ENCODE peak calls at places on chromosome 21, in nine cellular contexts. P is transverse colon, O is ovary, Z is NB4, D is testis, Q is heart left ventricle, X is H54, U is adrenal gland, L is uterus. V is an unnamed sample.

GRCh38 chr21:25717491-25718139 is 17.1 kb downstream of the ATP5PF start:
- DNase-seq in Q (no peak), L (no peak), P (no peak), O (no peak), D (no peak), U (no peak), X (no peak), Z (peak), V (peak)

GRCh38 chr21:34215911-34216310 is 142.5 kb downstream of the MRPS6 start:
- DNase-seq in D (no peak), O (no peak), X (no peak), Q (no peak), L (no peak), Z (no peak), P (no peak), U (no peak), V (no peak)

GRCh38 chr21:42171091-42172053 is 47.6 kb upstream of the ABCG1 start:
- DNase-seq in U (peak), Z (no peak), Q (peak), D (peak), O (no peak), L (no peak), X (no peak), P (peak), V (no peak)

GRCh38 chr21:38950388-38951094 is 144.8 kb downstream of the ETS2 start:
- DNase-seq in O (no peak), L (no peak), U (no peak), Z (peak), P (peak), D (no peak), Q (no peak), X (no peak), V (no peak)

GRCh38 chr21:42302794-42303193 is 12.4 kb downstream of the TFF3 start:
- DNase-seq in Z (no peak), Q (no peak), D (no peak), X (no peak), L (no peak), P (peak), U (no peak), O (no peak), V (no peak)

GRCh38 chr21:44497641-44498243 is 42.3 kb downstream of the KRTAP10-1 start:
- DNase-seq in U (no peak), O (no peak), X (no peak), D (no peak), P (no peak), Z (peak), L (no peak), Q (no peak), V (no peak)

GRCh38 chr21:32611471-32611997 is 643 bp downstream of the CFAP298 start:
- DNase-seq in L (no peak), U (peak), P (peak), Z (peak), D (peak), O (no peak), X (peak), Q (no peak), V (peak)

GRCh38 chr21:25806053-25806452 is 71.3 kb downstream of the GABPA start:
- DNase-seq in Z (no peak), L (no peak), X (no peak), O (no peak), D (no peak), U (no peak), Q (no peak), P (no peak), V (no peak)

GRCh38 chr21:42047821-42048613 is 23.1 kb upstream of the UMODL1 start:
- DNase-seq in Z (peak), U (peak), L (peak), X (peak), O (peak), P (no peak), D (peak), Q (no peak), V (no peak)

GRCh38 chr21:45356653-45357435 is 48.1 kb upstream of the COL18A1 start:
- DNase-seq in Z (no peak), Q (peak), O (peak), D (no peak), L (no peak), P (no peak), U (no peak), X (no peak), V (no peak)

GRCh38 chr21:35150562-35151226 is 101.6 kb upstream of the RUNX1 start:
- DNase-seq in O (no peak), Z (no peak), X (no peak), L (no peak), D (no peak), P (no peak), Q (no peak), U (no peak), V (no peak)

GRCh38 chr21:40465382-40465781 is 381.6 kb downstream of the DSCAM start:
- DNase-seq in Z (no peak), L (no peak), D (no peak), P (no peak), Q (no peak), O (no peak), U (no peak), X (no peak), V (no peak)

GRCh38 chr21:39681845-39682244 is 63.1 kb upstream of the IGSF5 start:
- DNase-seq in Q (no peak), X (no peak), U (no peak), D (no peak), P (no peak), O (no peak), L (no peak), Z (no peak), V (no peak)

GRCh38 chr21:14773777-14774345 is 227.7 kb upstream of the SAMSN1 start:
- DNase-seq in Q (no peak), L (peak), P (peak), U (peak), O (no peak), Z (peak), X (peak), D (peak), V (peak)

GRCh38 chr21:45056505-45056904 is 17.9 kb upstream of the ADARB1 start:
- DNase-seq in Z (no peak), P (no peak), X (no peak), O (no peak), L (no peak), D (no peak), U (no peak), Q (no peak), V (no peak)

GRCh38 chr21:41666641-41667051 is 100.2 kb downstream of the RIPK4 start:
- DNase-seq in Q (no peak), U (no peak), X (no peak), O (no peak), D (no peak), L (no peak), Z (peak), P (no peak), V (no peak)

GRCh38 chr21:39911286-39911685 is 44.0 kb downstream of the PCP4 start:
- DNase-seq in O (no peak), P (no peak), X (no peak), D (no peak), L (no peak), U (no peak), Q (no peak), Z (no peak), V (no peak)

GRCh38 chr21:33750017-33750416 is 107.7 kb downstream of the ITSN1 start:
- DNase-seq in P (no peak), X (no peak), U (no peak), L (no peak), O (no peak), Q (no peak), Z (no peak), D (no peak), V (no peak)

GRCh38 chr21:45543710-45544448 is 1.6 kb upstream of the SLC19A1 start:
- DNase-seq in Q (peak), O (peak), U (peak), L (peak), Z (no peak), D (peak), P (no peak), X (no peak), V (no peak)

GRCh38 chr21:8990326-8991087 is 1530.9 kb upstream of the TPTE start:
- DNase-seq in L (no peak), O (no peak), Z (no peak), D (no peak), X (no peak), U (no peak), P (no peak), Q (no peak), V (no peak)

GRCh38 chr21:38567577-38568360 is 69.5 kb upstream of the ERG start:
- DNase-seq in Z (no peak), O (no peak), U (peak), L (no peak), D (no peak), X (no peak), P (no peak), Q (no peak), V (no peak)

GRCh38 chr21:15732290-15732995 is 2.7 kb downstream of the USP25 start:
- DNase-seq in D (peak), Z (peak), U (peak), L (no peak), P (no peak), X (peak), Q (no peak), O (no peak), V (peak)

GRCh38 chr21:46394819-46395152 is 63.9 kb upstream of the DIP2A start:
- DNase-seq in U (no peak), Q (peak), X (no peak), Z (no peak), D (peak), P (no peak), O (no peak), L (no peak), V (no peak)

GRCh38 chr21:25639922-25640670 is 1.0 kb downstream of the JAM2 start:
- DNase-seq in P (no peak), U (peak), L (peak), Z (no peak), X (peak), O (peak), Q (peak), D (peak), V (no peak)

GRCh38 chr21:35933466-35933865 is 126.9 kb downstream of the SETD4 start:
- DNase-seq in Z (peak), Q (no peak), X (peak), U (peak), O (peak), L (peak), D (peak), P (peak), V (no peak)

GRCh38 chr21:43361493-43362296 is 65.2 kb downstream of the SIK1 start:
- DNase-seq in P (peak), O (peak), Z (no peak), L (no peak), X (no peak), Q (no peak), D (peak), U (peak), V (no peak)

GRCh38 chr21:34613679-34614442 is 1.1 kb downstream of the RCAN1 start:
- DNase-seq in P (no peak), U (peak), X (no peak), O (no peak), Q (no peak), Z (peak), L (no peak), D (no peak), V (no peak)

GRCh38 chr21:32364387-32364786 is 28.4 kb downstream of the URB1 start:
- DNase-seq in X (no peak), Q (no peak), Z (no peak), D (peak), L (no peak), U (no peak), P (peak), O (no peak), V (no peak)

GRCh38 chr21:45584786-45585185 is 42.5 kb upstream of the SLC19A1 start:
- DNase-seq in L (peak), P (no peak), U (no peak), D (no peak), Z (no peak), O (no peak), X (no peak), Q (no peak), V (no peak)

GRCh38 chr21:41616063-41616591 is 108.2 kb upstream of the TMPRSS2 start:
- DNase-seq in L (no peak), P (no peak), Q (no peak), Z (no peak), D (no peak), X (peak), O (no peak), U (no peak), V (no peak)

GRCh38 chr21:27040738-27041137 is 73.8 kb upstream of the ADAMTS5 start:
- DNase-seq in L (no peak), X (no peak), P (no peak), U (no peak), Z (no peak), O (no peak), Q (no peak), D (no peak), V (no peak)

GRCh38 chr21:42397291-42398129 is 1.7 kb upstream of the TMPRSS3 start:
- DNase-seq in P (peak), X (no peak), U (no peak), L (no peak), D (no peak), Z (no peak), O (no peak), Q (no peak), V (no peak)

GRCh38 chr21:27380303-27380702 is 413.4 kb upstream of the ADAMTS5 start:
- DNase-seq in L (no peak), U (no peak), D (no peak), O (no peak), X (no peak), P (no peak), Q (no peak), Z (no peak), V (no peak)

GRCh38 chr21:34983680-34984086 is 65.4 kb downstream of the RUNX1 start:
- DNase-seq in Q (no peak), P (no peak), X (peak), D (no peak), L (no peak), U (peak), O (no peak), Z (peak), V (no peak)

GRCh38 chr21:32826317-32827167 is 55.0 kb upstream of the PAXBP1 start:
- DNase-seq in Q (no peak), D (peak), U (peak), O (peak), P (peak), X (peak), L (no peak), Z (peak), V (peak)

GRCh38 chr21:41816583-41817165 is 49.8 kb upstream of the RIPK4 start:
- DNase-seq in P (peak), L (peak), Z (peak), X (peak), O (peak), D (peak), U (peak), Q (peak), V (peak)

GRCh38 chr21:29181799-29182470 is 51.5 kb downstream of the MAP3K7CL start:
- DNase-seq in U (peak), Q (no peak), Z (no peak), D (peak), P (peak), L (no peak), X (peak), O (no peak), V (no peak)
- TF ChIP-seq POLR2A in U (peak), Q (no peak), Z (no peak), D (no peak), P (no peak), L (no peak), X (no peak), O (no peak), V (no peak)

GRCh38 chr21:37365657-37366487 is 701 bp upstream of the DYRK1A start:
- DNase-seq in L (peak), O (peak), D (peak), U (peak), Q (peak), X (peak), P (peak), Z (peak), V (peak)
- TF ChIP-seq POLR2A in L (no peak), O (peak), D (peak), U (peak), Q (peak), X (peak), P (peak), Z (peak), V (peak)

DNA sequence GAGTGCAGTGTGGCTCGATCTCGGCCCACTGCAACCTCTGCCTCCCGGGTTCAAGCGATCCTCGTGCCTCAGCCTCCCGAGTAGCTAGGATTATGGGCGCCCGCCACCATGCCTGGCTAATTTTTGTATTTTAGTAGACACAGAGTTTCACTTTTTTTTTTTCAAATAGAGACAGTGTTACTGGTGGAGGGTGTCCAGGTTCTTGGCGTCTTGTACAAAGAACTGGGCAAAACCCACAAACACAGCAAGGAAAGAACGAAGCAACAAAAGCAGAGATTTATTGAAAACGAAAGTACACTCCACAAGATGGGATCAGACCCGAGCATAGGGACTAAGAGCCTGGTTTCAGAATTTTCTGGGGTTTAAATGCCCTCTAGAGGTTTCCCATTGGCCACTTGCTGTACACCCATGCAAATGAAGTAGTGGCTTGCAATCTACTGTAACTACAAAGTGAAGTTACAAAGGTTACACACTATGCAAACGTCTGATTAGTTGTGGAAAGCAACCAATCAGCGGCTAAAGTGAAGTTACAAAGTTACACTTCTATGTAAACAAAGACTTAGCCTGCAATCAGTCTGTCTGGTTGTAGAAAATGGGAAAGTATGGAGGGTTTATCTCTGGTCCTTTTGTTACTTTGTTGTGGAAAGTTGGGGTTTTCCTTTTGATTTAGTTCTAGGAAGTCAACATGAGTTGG is 199.1 kb downstream of the DYRK1A start:
- DNase-seq in X (no peak), D (peak), P (no peak), O (no peak), Z (peak), U (peak), L (no peak), Q (no peak), V (peak)
- TF ChIP-seq POLR2A in X (no peak), D (no peak), P (no peak), O (no peak), Z (no peak), U (no peak), L (no peak), Q (no peak), V (no peak)

DNA sequence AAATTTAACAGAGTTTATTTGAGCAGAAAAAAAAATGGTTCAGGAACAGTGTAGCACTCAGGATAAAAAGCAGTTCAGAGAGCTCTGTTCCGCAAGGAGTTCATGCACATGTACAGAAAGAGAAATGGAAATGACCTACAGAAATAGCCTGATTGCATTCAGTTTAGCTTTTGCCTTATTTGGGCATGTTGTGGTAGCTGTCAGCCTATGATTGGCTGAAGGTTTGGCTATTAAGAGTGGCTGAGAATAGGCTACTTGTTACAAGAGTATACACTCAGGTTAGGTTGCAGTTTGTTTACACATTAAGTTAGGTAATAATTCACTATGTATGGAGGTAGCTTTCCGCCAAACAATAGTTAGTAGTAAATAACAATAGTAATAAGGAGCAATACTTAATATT is 511.0 kb upstream of the TMPRSS15 start:
- DNase-seq in O (no peak), D (no peak), Q (no peak), L (no peak), Z (no peak), U (no peak), X (no peak), P (no peak), V (no peak)
- TF ChIP-seq POLR2A in O (no peak), D (no peak), Q (no peak), L (no peak), Z (no peak), U (no peak), X (no peak), P (no peak), V (no peak)